ENCODE peak calls at places on chromosomes 13 and 19, in eight cellular contexts. L, K, Y, U, H, J, T and X are unnamed samples.

GRCh38 chr13:79810671-79811070 is 329.7 kb downstream of the NDFIP2 start:
- DNase-seq in L (peak; percentile 62), K (no peak), Y (peak; percentile 3), U (no peak), H (no peak), J (no peak), T (no peak), X (no peak)

GRCh38 chr19:6214881-6215541 is 64.8 kb downstream of the MLLT1 start:
- DNase-seq in L (no peak), K (no peak), Y (no peak), U (no peak), H (no peak), J (no peak), T (no peak), X (no peak)

GRCh38 chr13:59710995-59711701 is 452.6 kb downstream of the DIAPH3 start:
- DNase-seq in L (no peak), K (no peak), Y (no peak), U (no peak), H (no peak), J (no peak), T (no peak), X (no peak)

GRCh38 chr19:43372462-43372861 is 19.0 kb downstream of the CD177 start:
- DNase-seq in L (no peak), K (no peak), Y (no peak), U (no peak), H (no peak), J (no peak), T (no peak), X (no peak)

GRCh38 chr13:35481777-35482176 is 5.3 kb upstream of the MAB21L1 start:
- DNase-seq in L (peak; percentile 28), K (no peak), Y (no peak), U (no peak), H (no peak), J (no peak), T (no peak), X (no peak)

GRCh38 chr19:47023448-47023794 is 3.8 kb downstream of the NPAS1 start:
- DNase-seq in L (no peak), K (no peak), Y (no peak), U (no peak), H (no peak), J (no peak), T (peak; percentile 68), X (no peak)

GRCh38 chr13:94267581-94267980 is 211.9 kb downstream of the DCT start:
- DNase-seq in L (no peak), K (no peak), Y (no peak), U (no peak), H (no peak), J (no peak), T (no peak), X (no peak)

GRCh38 chr19:48513289-48514122 is 1.9 kb upstream of the LMTK3 start:
- DNase-seq in L (peak; percentile 82), K (no peak), Y (peak; percentile 62), U (peak; percentile 77), H (peak; percentile 75), J (peak; percentile 87), T (peak; percentile 94), X (peak; percentile 78)

GRCh38 chr19:51185868-51186215 is 39.0 kb upstream of the CD33 start:
- DNase-seq in L (no peak), K (no peak), Y (no peak), U (no peak), H (no peak), J (no peak), T (no peak), X (no peak)

GRCh38 chr13:99008577-99008976 is 30.7 kb upstream of the DOCK9 start:
- DNase-seq in L (no peak), K (no peak), Y (no peak), U (peak; percentile 9), H (no peak), J (no peak), T (peak; percentile 16), X (no peak)

GRCh38 chr13:35164324-35164932 is 222.4 kb downstream of the NBEA start:
- DNase-seq in L (peak; percentile 50), K (no peak), Y (peak; percentile 55), U (no peak), H (no peak), J (peak; percentile 16), T (no peak), X (peak; percentile 46)

GRCh38 chr19:14073925-14074838 is 1.6 kb downstream of the MISP3 start:
- DNase-seq in L (peak; percentile 50), K (no peak), Y (no peak), U (peak; percentile 79), H (no peak), J (peak; percentile 34), T (no peak), X (peak; percentile 49)

GRCh38 chr13:30665638-30666037 is 47.9 kb downstream of the USPL1 start:
- DNase-seq in L (no peak), K (no peak), Y (no peak), U (no peak), H (no peak), J (no peak), T (no peak), X (no peak)

GRCh38 chr13:67351915-67352314 is 121.8 kb upstream of the PCDH9 start:
- DNase-seq in L (peak; percentile 25), K (no peak), Y (peak; percentile 49), U (no peak), H (no peak), J (no peak), T (no peak), X (no peak)

GRCh38 chr19:47056416-47056815 is 8.0 kb upstream of the TMEM160 start:
- DNase-seq in L (no peak), K (no peak), Y (no peak), U (no peak), H (no peak), J (no peak), T (peak; percentile 38), X (no peak)

GRCh38 chr19:51034704-51035103 is at the start of gene KLK12:
- DNase-seq in L (no peak), K (no peak), Y (no peak), U (no peak), H (no peak), J (no peak), T (peak; percentile 56), X (no peak)

GRCh38 chr13:29886446-29886845 is 36.0 kb upstream of the UBL3 start:
- DNase-seq in L (no peak), K (no peak), Y (no peak), U (no peak), H (no peak), J (no peak), T (no peak), X (no peak)

GRCh38 chr19:15091918-15092753 is 10.1 kb downstream of the OR1I1 start:
- DNase-seq in L (peak; percentile 76), K (no peak), Y (peak; percentile 77), U (peak; percentile 81), H (peak; percentile 51), J (peak; percentile 58), T (peak; percentile 67), X (peak; percentile 74)

GRCh38 chr13:77476456-77476855 is 59.0 kb upstream of the SCEL start:
- DNase-seq in L (no peak), K (no peak), Y (no peak), U (no peak), H (no peak), J (no peak), T (no peak), X (no peak)

GRCh38 chr13:28314879-28315278 is 176.5 kb downstream of the PAN3 start:
- DNase-seq in L (no peak), K (no peak), Y (no peak), U (no peak), H (no peak), J (no peak), T (no peak), X (no peak)

GRCh38 chr13:28316841-28317240 is 178.1 kb downstream of the FLT1 start:
- DNase-seq in L (no peak), K (no peak), Y (no peak), U (no peak), H (peak; percentile 61), J (no peak), T (no peak), X (no peak)

GRCh38 chr13:28316129-28316528 is 177.8 kb downstream of the PAN3 start:
- DNase-seq in L (no peak), K (no peak), Y (no peak), U (no peak), H (no peak), J (no peak), T (no peak), X (no peak)

GRCh38 chr13:28318418-28318995 is 176.4 kb downstream of the FLT1 start:
- DNase-seq in L (peak; percentile 58), K (no peak), Y (no peak), U (no peak), H (no peak), J (no peak), T (no peak), X (no peak)

DNA sequence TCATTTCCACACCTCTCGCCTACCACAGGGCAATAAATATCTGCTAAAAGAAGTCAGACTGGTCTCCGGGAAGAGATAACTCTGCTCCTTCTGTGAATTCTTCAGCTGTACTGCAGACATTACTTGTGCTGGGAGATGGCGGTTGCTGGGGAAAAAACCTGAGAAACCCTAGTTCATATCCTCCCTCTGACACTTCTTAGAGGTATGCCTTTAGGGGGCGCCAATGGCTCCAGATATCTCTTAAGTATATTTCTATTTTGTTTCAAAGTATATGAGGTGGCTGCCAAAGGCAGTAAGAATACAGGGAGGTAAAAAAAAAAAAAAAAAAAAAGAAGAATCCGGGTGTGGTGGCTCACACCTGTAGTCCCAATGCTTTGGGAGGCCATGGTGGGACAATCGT is 175.2 kb downstream of the PAN3 start:
- DNase-seq in L (peak; percentile 77), K (no peak), Y (peak; percentile 55), U (peak; percentile 14), H (no peak), J (no peak), T (peak; percentile 63), X (no peak)
- TF ChIP-seq CTCF in L (no peak), K (no peak), Y (peak; percentile 24), U (no peak), H (no peak), J (peak; percentile 3), T (peak; percentile 62), X (no peak)

DNA sequence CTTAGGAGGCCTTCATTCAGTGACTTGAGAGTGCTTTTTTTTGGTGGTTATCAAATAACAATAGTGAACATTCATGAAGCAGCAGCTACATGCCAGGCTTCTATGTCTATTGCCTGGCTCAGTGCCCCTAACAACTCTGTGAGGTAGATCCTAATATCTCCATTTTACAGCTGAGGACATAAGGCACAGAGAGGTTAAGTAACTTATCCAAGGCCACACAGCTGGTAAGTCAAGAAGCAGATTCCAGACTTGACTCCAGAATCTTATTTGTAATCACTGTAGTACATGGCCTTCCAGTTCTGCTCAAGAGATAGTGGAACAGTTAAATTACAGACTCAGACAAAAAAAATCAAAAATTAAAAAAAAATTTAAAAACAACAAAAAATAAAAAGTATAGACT is 26.8 kb downstream of the CKM start:
- DNase-seq in L (no peak), K (no peak), Y (no peak), U (no peak), H (no peak), J (no peak), T (no peak), X (no peak)
- TF ChIP-seq CTCF in L (no peak), K (no peak), Y (no peak), U (no peak), H (no peak), J (no peak), T (no peak), X (no peak)

GRCh38 chr19:35474104-35474503 is 16.2 kb downstream of the KRTDAP start:
- DNase-seq in L (no peak), K (no peak), Y (no peak), U (no peak), H (no peak), J (no peak), T (no peak), X (no peak)
- TF ChIP-seq CTCF in L (no peak), K (no peak), Y (no peak), U (no peak), H (no peak), J (no peak), T (no peak), X (no peak)

GRCh38 chr19:4007021-4007835 is at the start of gene PIAS4:
- DNase-seq in L (peak; percentile 98), K (peak; percentile 95), Y (peak; percentile 91), U (peak; percentile 93), H (peak; percentile 93), J (peak; percentile 100), T (peak; percentile 99), X (peak; percentile 95)
- TF ChIP-seq CTCF in L (no peak), K (no peak), Y (no peak), U (no peak), H (no peak), J (no peak), T (peak; percentile 36), X (no peak)